ENCODE peak calls at places on chromosomes 12 and 14, in eight cellular contexts. R, O, F, G, L, N, E and Z are unnamed samples. For H3K4me1, the result is how much of the 10 kb centered on the place peaks cover.

GRCh38 chr14:70282666-70283065 is 76.8 kb downstream of the COX16 start:
- DNase-seq in R (no peak), O (no peak), F (no peak), G (no peak), L (no peak), N (no peak), E (no peak), Z (no peak)

GRCh38 chr14:94036328-94037167 is 10.4 kb downstream of the OTUB2 start:
- DNase-seq in R (peak), O (peak), F (peak), G (no peak), L (peak), N (peak), E (peak), Z (peak)

GRCh38 chr14:90568405-90568804 is 171.6 kb downstream of the CALM1 start:
- DNase-seq in R (no peak), O (no peak), F (no peak), G (no peak), L (no peak), N (no peak), E (no peak), Z (no peak)

GRCh38 chr12:99259040-99259934 is 388.3 kb upstream of the GARIN6 start:
- DNase-seq in R (no peak), O (no peak), F (no peak), G (no peak), L (no peak), N (no peak), E (peak), Z (no peak)

GRCh38 chr12:29578070-29578469 is 80.6 kb upstream of the OVCH1 start:
- DNase-seq in R (no peak), O (no peak), F (no peak), G (no peak), L (no peak), N (no peak), E (no peak), Z (no peak)

GRCh38 chr12:39782026-39782545 is 162.5 kb upstream of the ABCD2 start:
- DNase-seq in R (no peak), O (no peak), F (no peak), G (no peak), L (no peak), N (no peak), E (no peak), Z (no peak)

GRCh38 chr12:50603817-50604639 is 99.2 kb downstream of the DIP2B start:
- DNase-seq in R (no peak), O (no peak), F (no peak), G (no peak), L (peak), N (no peak), E (no peak), Z (no peak)

GRCh38 chr12:481422-481821 is 21.7 kb downstream of the B4GALNT3 start:
- DNase-seq in R (no peak), O (no peak), F (no peak), G (peak), L (peak), N (no peak), E (peak), Z (no peak)

GRCh38 chr14:54344445-54344844 is 52.4 kb upstream of the CDKN3 start:
- DNase-seq in R (no peak), O (peak), F (no peak), G (no peak), L (no peak), N (no peak), E (no peak), Z (no peak)

GRCh38 chr14:27371209-27371608 is 773.4 kb upstream of the NOVA1 start:
- DNase-seq in R (no peak), O (no peak), F (no peak), G (no peak), L (no peak), N (no peak), E (no peak), Z (no peak)

GRCh38 chr12:78696267-78696666 is 168.3 kb upstream of the SYT1 start:
- DNase-seq in R (no peak), O (no peak), F (no peak), G (no peak), L (no peak), N (no peak), E (no peak), Z (no peak)

GRCh38 chr12:57546438-57547365 is at the start of gene DCTN2:
- DNase-seq in R (peak), O (peak), F (peak), G (peak), L (peak), N (peak), E (peak), Z (peak)
- TF ChIP-seq POLR2A in R (peak), O (peak), F (peak), G (no peak), L (peak), N (peak), E (no peak), Z (no peak)

DNA sequence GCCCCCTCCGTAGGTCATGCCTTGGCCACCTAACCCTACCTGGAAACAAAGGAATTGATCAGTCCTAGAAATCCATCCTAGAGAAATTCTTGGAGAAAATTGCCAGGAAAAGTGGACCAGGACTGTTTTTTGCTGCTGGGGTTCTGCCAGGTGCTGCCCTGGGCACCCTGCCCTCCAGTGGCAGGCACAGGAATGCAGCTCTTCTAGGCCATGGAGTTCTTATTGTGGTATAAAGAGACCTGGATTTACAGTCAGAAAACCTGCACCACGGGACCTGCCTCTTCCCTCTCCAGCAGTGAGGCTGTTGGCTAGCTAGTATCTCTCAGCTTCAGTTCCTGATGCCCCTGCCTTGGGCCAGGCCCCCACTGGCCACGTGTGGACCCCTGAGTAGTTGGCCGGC is 59.7 kb downstream of the SLC24A4 start:
- DNase-seq in R (no peak), O (no peak), F (peak), G (no peak), L (peak), N (no peak), E (no peak), Z (peak)
- TF ChIP-seq CTCF in R (peak), O (no peak), F (peak), G (peak), L (peak), N (peak), E (no peak), Z (no peak)

GRCh38 chr14:74937171-74937570 is 14.1 kb upstream of the RPS6KL1 start:
- DNase-seq in R (no peak), O (no peak), F (no peak), G (no peak), L (no peak), N (no peak), E (no peak), Z (no peak)
- H3K4me1 ChIP-seq in R (under half), O (under half), F (under half), G (half or more), L (under half), N (under half), E (half or more), Z (half or more)

DNA sequence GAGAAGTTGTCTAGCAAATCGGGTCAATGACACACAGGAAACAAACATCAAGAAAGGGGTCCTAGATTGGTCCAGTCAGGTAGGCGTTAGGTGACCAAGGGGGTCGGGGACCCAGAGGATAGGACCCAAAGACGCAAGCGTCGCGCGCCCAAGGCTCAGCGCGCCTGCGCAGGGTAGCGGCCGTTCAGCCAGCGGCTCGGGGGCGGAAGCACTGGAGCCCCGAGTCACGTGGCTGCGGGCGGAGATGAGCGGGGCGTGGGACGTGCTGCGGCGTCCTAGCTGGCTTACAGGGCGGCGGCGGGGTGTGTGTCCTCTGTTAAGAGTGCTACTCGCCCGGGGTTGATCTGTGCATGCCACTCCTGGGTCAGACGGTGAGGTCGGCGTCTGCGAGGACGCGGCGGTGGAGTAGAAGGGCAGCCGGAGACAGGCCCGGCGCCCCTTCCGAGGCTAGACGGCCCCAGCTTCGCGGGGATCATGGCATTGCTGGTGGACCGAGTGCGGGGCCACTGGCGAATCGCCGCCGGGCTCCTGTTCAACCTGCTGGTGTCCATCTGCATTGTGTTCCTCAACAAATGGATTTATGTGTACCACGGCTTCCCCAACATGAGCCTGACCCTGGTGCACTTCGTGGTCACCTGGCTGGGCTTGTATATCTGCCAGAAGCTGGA is at the start of gene SLC35E3:
- DNase-seq in R (peak), O (peak), F (peak), G (peak), L (peak), N (peak), E (peak), Z (peak)
- TF ChIP-seq POLR2A in R (peak), O (peak), F (peak), G (no peak), L (peak), N (peak), E (no peak), Z (peak)

GRCh38 chr12:123001467-123001866 is 21.0 kb downstream of the ARL6IP4 start:
- DNase-seq in R (no peak), O (no peak), F (no peak), G (no peak), L (no peak), N (no peak), E (no peak), Z (no peak)
- TF ChIP-seq CTCF in R (no peak), O (no peak), F (no peak), G (no peak), L (no peak), N (no peak), E (no peak), Z (no peak)

GRCh38 chr14:96195441-96196081 is 9.1 kb upstream of the BDKRB2 start:
- DNase-seq in R (no peak), O (no peak), F (no peak), G (no peak), L (no peak), N (no peak), E (no peak), Z (no peak)
- H3K4me1 ChIP-seq in R (under half), O (under half), F (under half), G (under half), L (under half), N (under half), E (under half), Z (under half)

GRCh38 chr12:6539276-6540134 is 5.2 kb downstream of the GAPDH start:
- DNase-seq in R (no peak), O (no peak), F (peak), G (no peak), L (no peak), N (no peak), E (no peak), Z (no peak)
- TF ChIP-seq POLR2A in R (no peak), O (no peak), F (no peak), G (no peak), L (no peak), N (no peak), E (no peak), Z (no peak)

GRCh38 chr14:65412189-65412846 is at the start of gene FUT8:
- DNase-seq in R (peak), O (peak), F (peak), G (peak), L (peak), N (peak), E (peak), Z (peak)

GRCh38 chr14:65413739-65414045 is 1.2 kb downstream of the FUT8 start:
- DNase-seq in R (no peak), O (no peak), F (no peak), G (no peak), L (no peak), N (no peak), E (no peak), Z (no peak)

GRCh38 chr14:65411656-65412188 is 808 bp upstream of the FUT8 start:
- DNase-seq in R (peak), O (peak), F (peak), G (peak), L (peak), N (peak), E (peak), Z (peak)

GRCh38 chr14:65414961-65415589 is 2.5 kb downstream of the FUT8 start:
- DNase-seq in R (no peak), O (no peak), F (peak), G (no peak), L (no peak), N (no peak), E (no peak), Z (no peak)

DNA sequence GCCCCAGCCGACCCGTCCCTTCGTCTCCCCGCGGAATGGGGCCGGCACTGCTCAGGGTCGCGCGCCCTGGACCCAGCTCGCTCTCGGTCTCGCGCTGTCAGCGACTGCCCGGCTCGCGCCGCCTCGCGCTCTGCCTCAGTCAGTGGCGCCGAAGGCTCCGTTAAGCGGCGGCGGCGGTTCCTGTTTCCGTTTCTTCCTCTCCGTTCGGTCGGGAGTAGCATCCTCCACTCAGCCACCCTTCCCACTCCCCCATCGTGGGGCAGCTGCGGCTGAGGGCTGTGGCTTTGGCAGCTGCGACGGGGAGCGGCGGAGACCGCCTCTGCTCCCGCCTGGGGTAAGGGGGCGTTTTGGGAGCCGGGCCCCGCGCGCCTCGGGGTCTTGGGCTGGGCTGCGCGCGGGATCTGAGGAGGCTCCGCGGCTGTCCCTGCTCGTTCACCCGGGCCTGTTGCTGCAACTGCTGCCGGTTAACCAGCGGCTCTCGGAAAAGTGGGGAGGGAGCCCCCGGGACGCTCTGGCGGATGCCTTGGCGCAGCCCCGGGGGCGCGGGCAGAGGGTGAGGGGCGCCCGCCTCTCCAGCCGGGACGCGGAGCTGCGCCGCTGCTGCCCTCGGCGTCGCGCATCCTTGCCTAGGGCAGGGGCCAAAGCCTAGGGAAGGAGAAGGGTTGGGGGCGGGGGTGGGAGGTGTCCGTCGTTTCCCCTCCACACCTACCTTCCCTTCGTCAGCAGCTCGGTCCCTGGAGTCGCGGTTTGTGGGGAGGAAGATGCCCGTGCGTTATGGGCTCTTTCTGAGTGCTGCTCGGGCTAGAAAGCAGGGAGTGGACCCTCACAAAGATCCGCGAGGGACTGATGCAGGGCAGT is 580 bp downstream of the FUT8 start:
- DNase-seq in R (peak), O (peak), F (peak), G (peak), L (peak), N (no peak), E (peak), Z (peak)
- TF ChIP-seq CTCF in R (no peak), O (no peak), F (no peak), G (no peak), L (no peak), N (no peak), E (no peak), Z (no peak)

DNA sequence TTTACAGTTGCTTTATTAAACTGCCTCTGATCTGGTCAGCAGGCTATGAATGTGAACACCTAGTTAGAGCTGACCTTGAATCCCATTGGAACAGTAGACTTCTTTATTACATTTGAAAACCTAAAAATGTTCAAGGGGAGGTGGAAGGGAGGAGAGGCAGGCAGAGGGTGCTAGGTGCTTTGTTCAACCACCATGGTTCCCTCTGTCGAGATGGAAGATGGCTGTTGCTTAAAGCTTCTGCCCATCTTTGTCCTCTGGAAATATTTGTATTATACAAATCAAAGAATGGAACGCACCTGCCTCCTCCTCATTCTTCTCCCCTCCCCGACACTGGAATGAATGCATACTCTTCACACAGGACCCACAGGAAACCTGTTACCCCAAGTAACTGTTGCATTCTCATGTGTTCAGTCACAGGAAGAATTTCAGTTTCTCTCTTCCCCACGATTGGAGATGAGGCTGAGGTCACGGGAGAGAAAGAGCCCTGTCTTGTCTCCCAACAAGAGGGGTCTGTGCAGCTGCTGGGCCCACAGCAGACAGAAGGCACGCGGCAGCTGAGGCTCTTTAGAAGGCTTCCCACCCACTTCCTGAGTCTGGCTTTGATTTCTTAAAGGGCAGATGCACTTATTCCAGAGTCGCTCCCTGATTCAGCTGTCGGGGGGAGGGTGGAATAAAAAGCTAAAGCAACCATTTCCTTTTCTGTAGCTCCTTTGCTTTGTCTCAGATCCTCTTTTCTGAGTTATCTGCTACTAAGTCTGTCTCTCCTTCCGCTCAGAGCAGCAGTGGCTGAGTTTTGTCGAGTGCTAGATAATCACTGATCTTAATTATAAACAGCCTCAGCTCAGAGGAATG is 217.9 kb upstream of the BTG1 start:
- DNase-seq in R (peak), O (no peak), F (no peak), G (no peak), L (peak), N (no peak), E (peak), Z (peak)
- H3K4me1 ChIP-seq in R (under half), O (under half), F (under half), G (under half), L (under half), N (under half), E (under half), Z (half or more)